ENCODE peak calls at places on chromosome 13, in nine cellular contexts. L is BJ, W is left lung, I is progenitor cell of endocrine pancreas, G is GM23338, F is AG09319, M is A549, K is uterus, Z is HFF-Myc. O is an unnamed sample.
A peak's percentile ranks its signal among the peaks of the same experiment; 100 is the strongest.

GRCh38 chr13:78674638-78675037 is 15.7 kb upstream of the OBI1 start:
- DNase-seq in W (no peak), K (no peak), I (no peak), M (no peak), Z (no peak), G (no peak), L (no peak), F (no peak), O (no peak)

GRCh38 chr13:99281811-99282263 is 23.7 kb upstream of the GPR18 start:
- DNase-seq in L (no peak), I (no peak), Z (no peak), F (no peak), K (no peak), W (peak; percentile 77), M (no peak), G (no peak), O (no peak)

GRCh38 chr13:77779461-77780272 is 82.2 kb downstream of the SLAIN1 start:
- DNase-seq in W (peak; percentile 69), I (no peak), K (peak; percentile 35), M (peak; percentile 1), G (peak; percentile 76), Z (peak; percentile 14), F (peak; percentile 75), L (peak; percentile 5), O (no peak)

GRCh38 chr13:32246468-32246867 is 68.7 kb downstream of the ZAR1L start:
- DNase-seq in K (peak; percentile 56), Z (peak; percentile 56), L (no peak), F (peak; percentile 12), W (peak; percentile 57), M (peak; percentile 43), I (peak; percentile 38), G (peak; percentile 93), O (peak; percentile 25)

GRCh38 chr13:113657851-113658741 is at the start of gene ATP4B:
- DNase-seq in G (no peak), I (no peak), W (peak; percentile 19), M (no peak), F (no peak), L (no peak), Z (no peak), K (peak; percentile 6), O (no peak)

GRCh38 chr13:59409211-59409610 is 754.5 kb downstream of the DIAPH3 start:
- DNase-seq in G (peak; percentile 48), F (no peak), I (no peak), K (no peak), L (no peak), Z (no peak), W (no peak), M (no peak), O (no peak)

GRCh38 chr13:30388401-30389283 is 33.7 kb upstream of the UBE2L5 start:
- DNase-seq in L (no peak), Z (no peak), M (no peak), I (no peak), F (no peak), G (peak; percentile 43), W (no peak), K (peak; percentile 48), O (no peak)

GRCh38 chr13:109778102-109778542 is 8.3 kb downstream of the IRS2 start:
- DNase-seq in L (no peak), G (no peak), K (no peak), I (no peak), W (no peak), Z (no peak), F (no peak), M (no peak), O (no peak)

GRCh38 chr13:41054212-41054877 is 7.0 kb upstream of the WBP4 start:
- DNase-seq in Z (peak; percentile 51), G (peak; percentile 63), L (peak; percentile 55), W (no peak), I (no peak), K (peak; percentile 26), M (peak; percentile 22), F (no peak), O (no peak)

GRCh38 chr13:29901714-29902631 is 51.6 kb upstream of the UBL3 start:
- DNase-seq in I (no peak), Z (peak; percentile 84), W (peak; percentile 68), L (peak; percentile 83), M (no peak), F (peak; percentile 74), G (no peak), K (peak; percentile 57), O (no peak)

GRCh38 chr13:59677966-59678814 is 485.5 kb downstream of the DIAPH3 start:
- DNase-seq in K (no peak), L (peak; percentile 24), Z (peak; percentile 32), M (peak; percentile 6), F (peak; percentile 22), I (no peak), W (no peak), G (peak; percentile 78), O (no peak)

GRCh38 chr13:110446570-110446880 is 115.0 kb downstream of the RAB20 start:
- DNase-seq in L (no peak), Z (no peak), K (no peak), F (no peak), M (no peak), G (no peak), W (no peak), I (no peak), O (no peak)

GRCh38 chr13:52847322-52847681 is 1.1 kb downstream of the PCDH8 start:
- DNase-seq in G (no peak), Z (no peak), I (no peak), M (no peak), L (no peak), K (no peak), W (no peak), F (no peak), O (no peak)
- TF ChIP-seq CTCF in G (no peak), Z (no peak), I (no peak), M (no peak), L (no peak), K (no peak), W (no peak), F (no peak), O (no peak)

GRCh38 chr13:21176982-21177284 is 475 bp downstream of the MRPL57 start:
- DNase-seq in L (no peak), G (no peak), Z (no peak), W (no peak), M (no peak), I (no peak), F (no peak), K (no peak), O (no peak)
- TF ChIP-seq CTCF in L (no peak), G (no peak), Z (no peak), W (no peak), M (no peak), I (no peak), F (no peak), K (no peak), O (no peak)

DNA sequence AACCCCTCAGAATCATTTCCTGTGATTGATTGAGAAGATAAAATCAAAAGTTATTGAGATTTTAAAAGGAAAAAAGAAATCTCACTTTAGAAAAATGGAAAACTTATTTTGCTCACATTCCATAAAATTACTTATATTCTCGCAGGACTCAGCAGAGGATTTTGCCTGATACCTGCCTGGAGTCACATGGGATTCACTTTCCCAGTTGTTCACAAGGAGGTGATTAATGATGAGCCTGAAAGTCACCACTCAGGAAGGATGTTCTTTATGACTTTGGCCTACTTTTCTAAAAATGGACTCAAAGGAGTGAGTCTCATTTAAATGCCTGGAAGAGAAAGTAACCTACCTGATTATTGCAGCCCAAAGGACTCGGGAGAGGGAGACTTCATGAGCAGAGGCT is 34.5 kb upstream of the FAM216B start:
- DNase-seq in K (no peak), W (no peak), I (no peak), M (no peak), F (no peak), Z (peak; percentile 7), L (no peak), G (no peak), O (no peak)
- TF ChIP-seq CTCF in K (no peak), W (no peak), I (no peak), M (no peak), F (no peak), Z (no peak), L (no peak), G (no peak), O (no peak)

DNA sequence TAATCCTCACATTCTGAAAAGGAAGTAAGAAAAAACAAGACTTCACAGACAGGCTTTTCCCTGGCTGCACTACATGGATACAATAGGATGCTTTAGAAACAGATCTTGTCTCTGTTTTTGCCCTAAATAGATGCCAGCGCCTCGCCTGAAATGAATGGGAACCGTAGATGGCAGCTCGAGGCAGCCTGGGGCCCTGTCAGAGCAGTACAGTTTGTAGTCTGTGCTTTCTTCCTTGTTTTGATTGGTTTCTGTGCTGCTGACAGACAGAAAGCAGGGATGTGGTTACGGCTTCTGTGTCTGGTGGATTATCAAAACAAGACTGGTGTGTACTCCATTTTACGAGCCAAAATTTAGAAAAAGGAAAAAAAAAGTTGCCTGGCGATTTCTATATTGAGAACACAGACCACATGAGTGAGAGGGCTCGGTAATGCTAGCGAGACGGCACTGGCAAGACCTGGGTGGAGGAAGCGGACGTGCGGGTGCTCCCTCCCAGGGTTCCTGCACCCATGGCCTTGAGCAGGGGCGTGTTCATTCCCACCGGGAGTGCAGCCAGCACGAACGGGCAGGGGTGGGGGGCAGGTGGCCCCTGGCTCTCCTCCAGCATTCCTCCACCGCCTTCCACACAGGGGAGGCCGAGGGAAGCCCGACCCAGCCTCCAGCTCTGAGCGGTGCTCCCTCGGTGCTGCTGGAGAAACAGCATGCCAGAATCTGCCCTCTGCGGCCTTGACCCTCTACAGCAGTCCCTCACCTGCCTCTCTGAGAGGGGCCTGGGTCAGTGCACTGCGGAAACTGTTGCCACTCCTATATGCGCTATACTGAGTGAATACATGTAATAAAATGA is 37.5 kb upstream of the C1QTNF9 start:
- DNase-seq in Z (no peak), M (no peak), W (peak; percentile 80), F (no peak), L (peak; percentile 45), G (no peak), I (no peak), K (peak; percentile 51), O (no peak)
- TF ChIP-seq CTCF in Z (no peak), M (no peak), W (no peak), F (no peak), L (no peak), G (no peak), I (no peak), K (no peak), O (no peak)

O was measured in D721Med.